ENCODE peak calls at places on chromosomes 16 and 17, in six cellular contexts. One of them, this sample, is unnamed.

GRCh38 chr17:2064980-2065785 is 10.3 kb downstream of the HIC1 start:
- DNase-seq in frontal cortex: no peak
- DNase-seq in activated CD4-positive, alpha-beta T cell treated with anti-CD3 and anti-CD28 coated beads, Interleukin-2, amount 50 U/mL, for 24 hours: no peak
- DNase-seq in effector memory CD8-positive, alpha-beta T cell: peak
- DNase-seq in EL: peak
- DNase-seq in activated CD8-positive, alpha-beta memory T cell treated with anti-CD3 and anti-CD28 coated beads for 24 hours: peak
- DNase-seq in this sample: no peak

GRCh38 chr16:84367297-84367680 is 1.0 kb upstream of the ATP2C2 start:
- DNase-seq in activated CD4-positive, alpha-beta T cell treated with anti-CD3 and anti-CD28 coated beads, Interleukin-2, amount 50 U/mL, for 24 hours: no peak
- DNase-seq in effector memory CD8-positive, alpha-beta T cell: no peak
- DNase-seq in activated CD8-positive, alpha-beta memory T cell treated with anti-CD3 and anti-CD28 coated beads for 24 hours: no peak
- DNase-seq in frontal cortex: no peak
- DNase-seq in EL: no peak
- DNase-seq in this sample: no peak

GRCh38 chr17:39306509-39307212 is 80.9 kb upstream of the STAC2 start:
- DNase-seq in effector memory CD8-positive, alpha-beta T cell: no peak
- DNase-seq in EL: peak
- DNase-seq in activated CD4-positive, alpha-beta T cell treated with anti-CD3 and anti-CD28 coated beads, Interleukin-2, amount 50 U/mL, for 24 hours: no peak
- DNase-seq in frontal cortex: no peak
- DNase-seq in activated CD8-positive, alpha-beta memory T cell treated with anti-CD3 and anti-CD28 coated beads for 24 hours: no peak
- DNase-seq in this sample: no peak

GRCh38 chr17:65584604-65585521 is 23.4 kb upstream of the AXIN2 start:
- DNase-seq in activated CD4-positive, alpha-beta T cell treated with anti-CD3 and anti-CD28 coated beads, Interleukin-2, amount 50 U/mL, for 24 hours: no peak
- DNase-seq in effector memory CD8-positive, alpha-beta T cell: no peak
- DNase-seq in EL: no peak
- DNase-seq in frontal cortex: no peak
- DNase-seq in activated CD8-positive, alpha-beta memory T cell treated with anti-CD3 and anti-CD28 coated beads for 24 hours: peak
- DNase-seq in this sample: no peak

GRCh38 chr16:28090646-28091377 is 27.3 kb upstream of the GSG1L start:
- DNase-seq in frontal cortex: no peak
- DNase-seq in activated CD4-positive, alpha-beta T cell treated with anti-CD3 and anti-CD28 coated beads, Interleukin-2, amount 50 U/mL, for 24 hours: no peak
- DNase-seq in EL: peak
- DNase-seq in activated CD8-positive, alpha-beta memory T cell treated with anti-CD3 and anti-CD28 coated beads for 24 hours: no peak
- DNase-seq in effector memory CD8-positive, alpha-beta T cell: no peak
- DNase-seq in this sample: no peak

GRCh38 chr16:53220585-53220984 is 165.8 kb downstream of the CHD9 start:
- DNase-seq in activated CD8-positive, alpha-beta memory T cell treated with anti-CD3 and anti-CD28 coated beads for 24 hours: no peak
- DNase-seq in effector memory CD8-positive, alpha-beta T cell: peak
- DNase-seq in activated CD4-positive, alpha-beta T cell treated with anti-CD3 and anti-CD28 coated beads, Interleukin-2, amount 50 U/mL, for 24 hours: no peak
- DNase-seq in EL: peak
- DNase-seq in frontal cortex: no peak
- DNase-seq in this sample: no peak

GRCh38 chr17:81923302-81924260 is 4.0 kb downstream of the MAFG start:
- DNase-seq in frontal cortex: peak
- DNase-seq in effector memory CD8-positive, alpha-beta T cell: no peak
- DNase-seq in activated CD4-positive, alpha-beta T cell treated with anti-CD3 and anti-CD28 coated beads, Interleukin-2, amount 50 U/mL, for 24 hours: no peak
- DNase-seq in activated CD8-positive, alpha-beta memory T cell treated with anti-CD3 and anti-CD28 coated beads for 24 hours: no peak
- DNase-seq in EL: peak
- DNase-seq in this sample: no peak

GRCh38 chr17:33756021-33756420 is 462.9 kb upstream of the ASIC2 start:
- DNase-seq in frontal cortex: no peak
- DNase-seq in effector memory CD8-positive, alpha-beta T cell: no peak
- DNase-seq in EL: no peak
- DNase-seq in activated CD8-positive, alpha-beta memory T cell treated with anti-CD3 and anti-CD28 coated beads for 24 hours: no peak
- DNase-seq in activated CD4-positive, alpha-beta T cell treated with anti-CD3 and anti-CD28 coated beads, Interleukin-2, amount 50 U/mL, for 24 hours: no peak
- DNase-seq in this sample: no peak

GRCh38 chr16:21646721-21647561 is 5.5 kb downstream of the IGSF6 start:
- DNase-seq in activated CD4-positive, alpha-beta T cell treated with anti-CD3 and anti-CD28 coated beads, Interleukin-2, amount 50 U/mL, for 24 hours: peak
- DNase-seq in activated CD8-positive, alpha-beta memory T cell treated with anti-CD3 and anti-CD28 coated beads for 24 hours: peak
- DNase-seq in frontal cortex: no peak
- DNase-seq in EL: no peak
- DNase-seq in effector memory CD8-positive, alpha-beta T cell: peak
- DNase-seq in this sample: peak

This sample was measured in T-helper 17 cell.